ENCODE peak calls at places on chromosome 3, in four cellular contexts. One of them, this sample, is unnamed.

GRCh38 chr3:70933105-70933810 is 620.8 kb upstream of the MDFIC2 start:
- DNase-seq in iris pigment epithelial cell: no peak
- DNase-seq in naive thymus-derived CD4-positive, alpha-beta T cell: no peak
- DNase-seq in GM18507: no peak
- DNase-seq in this sample: no peak

GRCh38 chr3:197372076-197372661 is 73.8 kb upstream of the DLG1 start:
- DNase-seq in iris pigment epithelial cell: peak
- DNase-seq in naive thymus-derived CD4-positive, alpha-beta T cell: no peak
- DNase-seq in GM18507: no peak
- DNase-seq in this sample: peak

GRCh38 chr3:99909714-99910508 is 92.2 kb downstream of the CMSS1 start:
- DNase-seq in iris pigment epithelial cell: peak
- DNase-seq in naive thymus-derived CD4-positive, alpha-beta T cell: no peak
- DNase-seq in GM18507: no peak
- DNase-seq in this sample: no peak

GRCh38 chr3:37934631-37935289 is 55.8 kb upstream of the VILL start:
- DNase-seq in iris pigment epithelial cell: peak
- DNase-seq in naive thymus-derived CD4-positive, alpha-beta T cell: no peak
- DNase-seq in GM18507: no peak
- DNase-seq in this sample: no peak

GRCh38 chr3:188319569-188319968 is 165.6 kb downstream of the LPP start:
- DNase-seq in iris pigment epithelial cell: no peak
- DNase-seq in naive thymus-derived CD4-positive, alpha-beta T cell: no peak
- DNase-seq in GM18507: no peak
- DNase-seq in this sample: no peak

GRCh38 chr3:44923634-44924033 is 49.2 kb downstream of the TGM4 start:
- DNase-seq in iris pigment epithelial cell: no peak
- DNase-seq in naive thymus-derived CD4-positive, alpha-beta T cell: no peak
- DNase-seq in GM18507: no peak
- DNase-seq in this sample: no peak

GRCh38 chr3:173045770-173046382 is 95.2 kb downstream of the SPATA16 start:
- DNase-seq in iris pigment epithelial cell: peak
- DNase-seq in naive thymus-derived CD4-positive, alpha-beta T cell: no peak
- DNase-seq in GM18507: no peak
- DNase-seq in this sample: no peak

GRCh38 chr3:70431906-70432305 is 119.5 kb upstream of the MDFIC2 start:
- DNase-seq in iris pigment epithelial cell: peak
- DNase-seq in naive thymus-derived CD4-positive, alpha-beta T cell: no peak
- DNase-seq in GM18507: no peak
- DNase-seq in this sample: no peak

GRCh38 chr3:140768921-140769320 is 91.1 kb downstream of the TRIM42 start:
- DNase-seq in iris pigment epithelial cell: no peak
- DNase-seq in naive thymus-derived CD4-positive, alpha-beta T cell: no peak
- DNase-seq in GM18507: no peak
- DNase-seq in this sample: no peak

GRCh38 chr3:41920406-41920970 is 41.4 kb downstream of the ULK4 start:
- DNase-seq in iris pigment epithelial cell: no peak
- DNase-seq in naive thymus-derived CD4-positive, alpha-beta T cell: no peak
- DNase-seq in GM18507: no peak
- DNase-seq in this sample: no peak

GRCh38 chr3:71695000-71695482 is 30.2 kb downstream of the EIF4E3 start:
- DNase-seq in iris pigment epithelial cell: peak
- DNase-seq in naive thymus-derived CD4-positive, alpha-beta T cell: no peak
- DNase-seq in GM18507: no peak
- DNase-seq in this sample: no peak

GRCh38 chr3:114892880-114893279 is 254.2 kb downstream of the ZBTB20 start:
- DNase-seq in iris pigment epithelial cell: no peak
- DNase-seq in naive thymus-derived CD4-positive, alpha-beta T cell: no peak
- DNase-seq in GM18507: no peak
- DNase-seq in this sample: no peak

GRCh38 chr3:190709351-190709773 is 153.1 kb downstream of the GMNC start:
- DNase-seq in iris pigment epithelial cell: peak
- DNase-seq in naive thymus-derived CD4-positive, alpha-beta T cell: no peak
- DNase-seq in GM18507: no peak
- DNase-seq in this sample: peak

GRCh38 chr3:163952499-163952898 is 1125.8 kb downstream of the SI start:
- DNase-seq in iris pigment epithelial cell: no peak
- DNase-seq in naive thymus-derived CD4-positive, alpha-beta T cell: no peak
- DNase-seq in GM18507: no peak
- DNase-seq in this sample: no peak

GRCh38 chr3:184738519-184738890 is 26.6 kb upstream of the MAGEF1 start:
- DNase-seq in iris pigment epithelial cell: no peak
- DNase-seq in naive thymus-derived CD4-positive, alpha-beta T cell: no peak
- DNase-seq in GM18507: no peak
- DNase-seq in this sample: no peak

GRCh38 chr3:80338366-80338765 is 570.6 kb upstream of the ROBO1 start:
- DNase-seq in iris pigment epithelial cell: peak
- DNase-seq in naive thymus-derived CD4-positive, alpha-beta T cell: no peak
- DNase-seq in GM18507: no peak
- DNase-seq in this sample: no peak

GRCh38 chr3:85068911-85069310 is 110.1 kb downstream of the CADM2 start:
- DNase-seq in iris pigment epithelial cell: no peak
- DNase-seq in naive thymus-derived CD4-positive, alpha-beta T cell: no peak
- DNase-seq in GM18507: no peak
- DNase-seq in this sample: no peak

GRCh38 chr3:14520967-14521366 is 19.2 kb downstream of the GRIP2 start:
- DNase-seq in iris pigment epithelial cell: no peak
- DNase-seq in naive thymus-derived CD4-positive, alpha-beta T cell: no peak
- DNase-seq in GM18507: no peak
- DNase-seq in this sample: no peak

GRCh38 chr3:191869738-191870418 is 408.9 kb downstream of the PYDC2 start:
- DNase-seq in iris pigment epithelial cell: no peak
- DNase-seq in naive thymus-derived CD4-positive, alpha-beta T cell: no peak
- DNase-seq in GM18507: no peak
- DNase-seq in this sample: no peak

GRCh38 chr3:135862361-135862760 is 103.2 kb upstream of the PPP2R3A start:
- DNase-seq in iris pigment epithelial cell: no peak
- DNase-seq in naive thymus-derived CD4-positive, alpha-beta T cell: no peak
- DNase-seq in GM18507: no peak
- DNase-seq in this sample: no peak

GRCh38 chr3:15428539-15428938 is 1.1 kb downstream of the EAF1 start:
- DNase-seq in iris pigment epithelial cell: peak
- DNase-seq in naive thymus-derived CD4-positive, alpha-beta T cell: no peak
- DNase-seq in GM18507: no peak
- DNase-seq in this sample: peak

GRCh38 chr3:125102470-125102869 is 46.7 kb upstream of the HEG1 start:
- DNase-seq in iris pigment epithelial cell: no peak
- DNase-seq in naive thymus-derived CD4-positive, alpha-beta T cell: no peak
- DNase-seq in GM18507: no peak
- DNase-seq in this sample: no peak

GRCh38 chr3:6326760-6327159 is 534.2 kb upstream of the GRM7 start:
- DNase-seq in iris pigment epithelial cell: no peak
- DNase-seq in naive thymus-derived CD4-positive, alpha-beta T cell: no peak
- DNase-seq in GM18507: no peak
- DNase-seq in this sample: no peak

GRCh38 chr3:66593978-66594377 is 93.2 kb upstream of the LRIG1 start:
- DNase-seq in iris pigment epithelial cell: peak
- DNase-seq in naive thymus-derived CD4-positive, alpha-beta T cell: no peak
- DNase-seq in GM18507: no peak
- DNase-seq in this sample: peak

GRCh38 chr3:115581347-115582135 is 41.8 kb upstream of the GAP43 start:
- DNase-seq in iris pigment epithelial cell: peak
- DNase-seq in naive thymus-derived CD4-positive, alpha-beta T cell: no peak
- DNase-seq in GM18507: no peak
- DNase-seq in this sample: peak

GRCh38 chr3:191972714-191973398 is 511.9 kb downstream of the PYDC2 start:
- DNase-seq in iris pigment epithelial cell: no peak
- DNase-seq in naive thymus-derived CD4-positive, alpha-beta T cell: no peak
- DNase-seq in GM18507: no peak
- DNase-seq in this sample: no peak

GRCh38 chr3:138862924-138863775 is 28.4 kb upstream of the PIK3CB start:
- DNase-seq in iris pigment epithelial cell: peak
- DNase-seq in naive thymus-derived CD4-positive, alpha-beta T cell: no peak
- DNase-seq in GM18507: no peak
- DNase-seq in this sample: no peak

GRCh38 chr3:50237133-50237651 is 1.2 kb downstream of the GNAI2 start:
- DNase-seq in iris pigment epithelial cell: no peak
- DNase-seq in naive thymus-derived CD4-positive, alpha-beta T cell: no peak
- DNase-seq in GM18507: no peak
- DNase-seq in this sample: no peak

GRCh38 chr3:60131607-60132006 is 1081.8 kb upstream of the CFAP20DC start:
- DNase-seq in iris pigment epithelial cell: no peak
- DNase-seq in naive thymus-derived CD4-positive, alpha-beta T cell: no peak
- DNase-seq in GM18507: no peak
- DNase-seq in this sample: no peak

GRCh38 chr3:79113821-79114220 is 654.0 kb downstream of the ROBO1 start:
- DNase-seq in iris pigment epithelial cell: peak
- DNase-seq in naive thymus-derived CD4-positive, alpha-beta T cell: no peak
- DNase-seq in GM18507: no peak
- DNase-seq in this sample: no peak

This sample was measured in AG09309.